ENCODE peak calls at places on chromosome 1, in four cellular contexts. G is HepG2, I is GM12878, U is SK-N-SH. W is an unnamed sample.

GRCh38 chr1:245800901-245801605 is 646.3 kb downstream of the KIF26B start:
- DNase-seq in G (no peak), I (no peak), U (no peak), W (no peak)

GRCh38 chr1:82464362-82464931 is 663.7 kb downstream of the ADGRL2 start:
- DNase-seq in G (no peak), I (no peak), U (no peak), W (no peak)

GRCh38 chr1:57492846-57493245 is 69.0 kb upstream of the DAB1 start:
- DNase-seq in G (no peak), I (no peak), U (no peak), W (no peak)

GRCh38 chr1:208089151-208089550 is 155.0 kb downstream of the PLXNA2 start:
- DNase-seq in G (no peak), I (no peak), U (no peak), W (no peak)

GRCh38 chr1:202172015-202172355 is 11.6 kb upstream of the PTPN7 start:
- DNase-seq in G (no peak), I (no peak), U (no peak), W (no peak)

GRCh38 chr1:40379785-40380452 is 6.4 kb downstream of the SMAP2 start:
- DNase-seq in G (no peak), I (no peak), U (no peak), W (no peak)

GRCh38 chr1:18099026-18099425 is 8.6 kb upstream of the IGSF21 start:
- DNase-seq in G (no peak), I (no peak), U (no peak), W (no peak)

GRCh38 chr1:23217421-23218115 is at the start of gene HTR1D:
- DNase-seq in G (no peak), I (no peak), U (no peak), W (no peak)

GRCh38 chr1:20486457-20487235 is 636 bp upstream of the CAMK2N1 start:
- DNase-seq in G (peak; percentile 84), I (no peak), U (peak; percentile 89), W (no peak)

GRCh38 chr1:210123383-210123782 is 109.2 kb upstream of the SERTAD4 start:
- DNase-seq in G (no peak), I (no peak), U (peak; percentile 40), W (no peak)

GRCh38 chr1:10402729-10403274 is 3.9 kb downstream of the PGD start:
- DNase-seq in G (no peak), I (no peak), U (no peak), W (no peak)

GRCh38 chr1:10400013-10400412 is 1.1 kb downstream of the PGD start:
- DNase-seq in G (no peak), I (no peak), U (no peak), W (no peak)

GRCh38 chr1:10399487-10399917 is 638 bp downstream of the PGD start:
- DNase-seq in G (peak; percentile 30), I (no peak), U (no peak), W (no peak)

GRCh38 chr1:10398734-10399486 is at the start of gene PGD:
- DNase-seq in G (peak; percentile 95), I (peak; percentile 89), U (peak; percentile 100), W (peak; percentile 87)

GRCh38 chr1:10401281-10401680 is 2.4 kb downstream of the PGD start:
- DNase-seq in G (peak; percentile 39), I (no peak), U (no peak), W (no peak)
- H3K36me3 ChIP-seq in G (peaks cover 6% of the 10 kb centered on the region), I (peaks cover 2% of the 10 kb centered on the region), U (peaks cover 21% of the 10 kb centered on the region), W (peaks cover 31% of the 10 kb centered on the region)

GRCh38 chr1:48047116-48047515 is 49.9 kb upstream of the TRABD2B start:
- DNase-seq in G (no peak), I (no peak), U (no peak), W (no peak)
- TF ChIP-seq TCF12 in G (no peak), I (no peak), U (no peak), W (no peak)

GRCh38 chr1:195617157-195617556 is 991.1 kb downstream of the KCNT2 start:
- DNase-seq in G (no peak), I (no peak), U (no peak), W (no peak)
- H3K36me3 ChIP-seq in G (no peaks in the 10 kb centered on the region), I (no peaks in the 10 kb centered on the region), U (no peaks in the 10 kb centered on the region), W (no peaks in the 10 kb centered on the region)

GRCh38 chr1:218517507-218517906 is 172.4 kb downstream of the TGFB2 start:
- DNase-seq in G (no peak), I (no peak), U (peak; percentile 52), W (no peak)
- TF ChIP-seq TCF12 in G (no peak), I (no peak), U (peak; percentile 38), W (no peak)